ENCODE peak calls at places on chromosomes 16 and 17, in six cellular contexts. P, S, W, C, A and F are unnamed samples.

GRCh38 chr16:78362736-78363135 is 263.3 kb downstream of the WWOX start:
- DNase-seq in P (no peak), A (no peak), C (no peak), S (no peak), W (no peak), F (no peak)

GRCh38 chr16:20944861-20945390 is 44.4 kb downstream of the LYRM1 start:
- DNase-seq in W (no peak), A (no peak), P (peak; percentile 13), C (peak; percentile 13), S (no peak), F (no peak)

GRCh38 chr16:11232852-11233726 is 22.9 kb downstream of the SOCS1 start:
- DNase-seq in S (peak; percentile 47), A (no peak), C (no peak), W (no peak), P (no peak), F (no peak)

GRCh38 chr17:2025622-2026309 is 632 bp upstream of the RTN4RL1 start:
- DNase-seq in S (peak; percentile 79), P (peak; percentile 43), C (peak; percentile 85), W (peak; percentile 64), A (peak; percentile 79), F (peak; percentile 73)

GRCh38 chr16:56616608-56617211 is 8.3 kb downstream of the MT2A start:
- DNase-seq in C (no peak), S (no peak), P (no peak), W (no peak), A (no peak), F (no peak)

GRCh38 chr16:85081765-85082164 is 30.5 kb downstream of the CIBAR2 start:
- DNase-seq in P (no peak), C (no peak), A (no peak), W (no peak), S (no peak), F (no peak)

GRCh38 chr17:55852734-55853133 is 101.9 kb downstream of the PCTP start:
- DNase-seq in A (no peak), C (no peak), W (no peak), S (no peak), P (no peak), F (no peak)

GRCh38 chr17:64282753-64283080 is 19.7 kb upstream of the TEX2 start:
- DNase-seq in W (no peak), S (no peak), C (no peak), A (no peak), P (no peak), F (peak; percentile 29)

GRCh38 chr16:57994778-57995177 is 5.7 kb downstream of the ZNF319 start:
- DNase-seq in C (peak; percentile 70), W (no peak), P (peak; percentile 33), A (no peak), S (peak; percentile 76), F (no peak)

GRCh38 chr17:27049104-27049784 is 244.7 kb upstream of the WSB1 start:
- DNase-seq in C (no peak), P (no peak), A (no peak), W (no peak), S (no peak), F (no peak)

DNA sequence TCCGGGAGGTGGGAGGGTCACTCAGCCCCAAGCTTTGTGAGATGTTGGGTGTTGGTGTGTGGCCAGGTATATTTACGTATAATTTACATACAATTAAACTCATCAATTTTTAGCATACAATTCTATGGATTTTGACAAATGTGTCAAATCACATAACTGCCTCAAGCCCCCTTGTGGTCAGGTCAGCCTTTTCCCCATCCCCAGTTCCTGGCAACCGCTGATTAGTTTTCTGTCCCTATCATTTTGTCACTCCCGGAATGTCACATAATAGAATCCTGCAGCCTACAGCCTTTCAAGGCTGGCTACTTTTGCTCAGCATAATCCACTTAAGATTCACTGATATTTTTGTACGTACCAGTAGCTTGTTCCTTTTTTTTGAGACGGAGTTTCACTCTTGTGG is 19.4 kb upstream of the RAI1 start:
- DNase-seq in C (no peak), P (no peak), W (no peak), A (no peak), S (no peak), F (no peak)
- TF ChIP-seq CTCF in C (no peak), P (peak; percentile 20), W (peak; percentile 52), A (no peak), S (no peak), F (no peak)

GRCh38 chr17:80424878-80425765 is 10.2 kb downstream of the ENDOV start:
- DNase-seq in A (no peak), W (no peak), P (no peak), C (no peak), S (no peak), F (no peak)
- TF ChIP-seq CTCF in A (no peak), W (no peak), P (no peak), C (no peak), S (no peak), F (no peak)

DNA sequence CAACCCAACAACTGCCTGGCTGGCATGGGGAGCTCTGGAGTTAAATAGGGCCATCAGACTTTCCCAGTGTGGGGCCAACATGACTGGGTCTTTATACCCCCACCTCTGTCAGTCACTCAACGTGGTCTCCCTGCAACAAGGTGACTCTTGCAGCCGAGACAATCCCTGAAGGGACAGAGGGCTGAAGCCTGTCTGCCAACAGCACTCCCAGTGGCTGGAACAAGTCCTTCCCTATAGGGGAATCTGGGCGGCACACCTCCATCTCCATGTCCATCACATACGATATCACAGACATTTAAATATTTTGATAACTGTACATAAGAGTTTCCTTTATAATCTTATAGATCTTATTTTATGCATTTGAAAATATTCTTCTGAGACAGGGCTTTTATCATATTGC is 4.8 kb upstream of the MAPT start:
- DNase-seq in W (no peak), S (no peak), A (no peak), P (no peak), C (no peak), F (no peak)
- TF ChIP-seq CTCF in W (peak; percentile 47), S (no peak), A (no peak), P (no peak), C (no peak), F (no peak)

GRCh38 chr17:62048262-62048661 is 16.8 kb downstream of the MED13 start:
- DNase-seq in P (no peak), C (no peak), S (no peak), A (no peak), W (no peak), F (no peak)
- TF ChIP-seq CTCF in P (no peak), C (no peak), S (no peak), A (no peak), W (no peak), F (no peak)

GRCh38 chr17:32345953-32346600 is 3.9 kb upstream of the ZNF207 start:
- DNase-seq in A (no peak), C (no peak), S (no peak), P (no peak), W (no peak), F (no peak)

GRCh38 chr17:32335647-32336046 is 6.3 kb downstream of the C17orf75 start:
- DNase-seq in A (no peak), C (no peak), P (peak; percentile 70), S (no peak), W (no peak), F (no peak)

GRCh38 chr17:32342603-32343325 is 791 bp upstream of the C17orf75 start:
- DNase-seq in P (no peak), C (no peak), W (no peak), S (no peak), A (no peak), F (no peak)

GRCh38 chr17:32341857-32342602 is at the start of gene C17orf75:
- DNase-seq in A (peak; percentile 89), P (peak; percentile 77), S (peak; percentile 85), W (peak; percentile 65), C (peak; percentile 81), F (peak; percentile 47)

DNA sequence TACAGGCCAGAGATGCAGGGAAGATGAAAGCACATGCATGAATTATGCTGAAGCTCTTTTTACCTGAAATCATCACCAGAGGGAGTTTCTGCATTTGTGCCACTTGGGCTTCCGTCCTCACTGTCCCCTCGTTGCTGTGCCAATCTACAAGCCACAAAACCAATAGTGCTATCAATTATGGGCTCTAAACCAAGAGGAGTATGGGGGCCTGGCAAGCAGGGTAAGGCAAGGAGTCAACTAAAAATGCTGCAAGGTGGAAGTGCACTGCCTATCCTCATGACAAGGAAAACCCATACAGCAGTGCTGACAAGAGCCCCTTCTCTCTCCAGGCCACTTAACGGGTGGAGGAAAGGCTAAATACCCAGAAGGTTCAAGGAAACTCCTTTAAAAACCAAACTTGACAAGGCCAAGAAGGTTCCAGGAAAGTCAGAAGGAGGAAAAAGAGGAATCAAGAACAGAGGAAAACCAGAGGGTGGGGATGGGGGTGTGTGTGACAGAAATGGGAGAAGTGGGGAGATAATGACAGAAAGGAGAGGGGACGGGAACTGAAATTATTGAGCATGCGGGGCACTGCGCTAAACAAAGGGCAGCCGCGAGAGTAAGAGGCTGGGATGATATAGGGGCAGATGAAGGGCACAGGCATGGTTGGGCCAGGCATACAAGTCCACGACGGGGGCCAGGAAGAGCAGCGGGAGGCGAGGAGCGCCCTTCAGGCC is 674 bp downstream of the C17orf75 start:
- DNase-seq in W (no peak), C (no peak), P (no peak), A (no peak), S (no peak), F (no peak)
- TF ChIP-seq CTCF in W (peak; percentile 32), C (no peak), P (peak; percentile 26), A (no peak), S (no peak), F (no peak)

GRCh38 chr17:42677921-42678781 is 1.4 kb upstream of the PLEKHH3 start:
- DNase-seq in S (peak; percentile 92), A (peak; percentile 86), C (peak; percentile 90), W (peak; percentile 71), P (peak; percentile 87), F (peak; percentile 82)

GRCh38 chr17:42677012-42677857 is 441 bp upstream of the PLEKHH3 start:
- DNase-seq in P (peak; percentile 100), C (peak; percentile 100), S (peak; percentile 100), W (peak; percentile 97), A (peak; percentile 99), F (peak; percentile 100)

GRCh38 chr17:42675984-42676423 is 790 bp downstream of the PLEKHH3 start:
- DNase-seq in S (peak; percentile 60), A (peak; percentile 50), W (no peak), C (peak; percentile 60), P (peak; percentile 47), F (peak; percentile 72)

GRCh38 chr17:42675348-42675983 is 1.3 kb downstream of the PLEKHH3 start:
- DNase-seq in C (peak; percentile 29), P (no peak), S (peak; percentile 68), A (no peak), W (no peak), F (peak; percentile 57)

DNA sequence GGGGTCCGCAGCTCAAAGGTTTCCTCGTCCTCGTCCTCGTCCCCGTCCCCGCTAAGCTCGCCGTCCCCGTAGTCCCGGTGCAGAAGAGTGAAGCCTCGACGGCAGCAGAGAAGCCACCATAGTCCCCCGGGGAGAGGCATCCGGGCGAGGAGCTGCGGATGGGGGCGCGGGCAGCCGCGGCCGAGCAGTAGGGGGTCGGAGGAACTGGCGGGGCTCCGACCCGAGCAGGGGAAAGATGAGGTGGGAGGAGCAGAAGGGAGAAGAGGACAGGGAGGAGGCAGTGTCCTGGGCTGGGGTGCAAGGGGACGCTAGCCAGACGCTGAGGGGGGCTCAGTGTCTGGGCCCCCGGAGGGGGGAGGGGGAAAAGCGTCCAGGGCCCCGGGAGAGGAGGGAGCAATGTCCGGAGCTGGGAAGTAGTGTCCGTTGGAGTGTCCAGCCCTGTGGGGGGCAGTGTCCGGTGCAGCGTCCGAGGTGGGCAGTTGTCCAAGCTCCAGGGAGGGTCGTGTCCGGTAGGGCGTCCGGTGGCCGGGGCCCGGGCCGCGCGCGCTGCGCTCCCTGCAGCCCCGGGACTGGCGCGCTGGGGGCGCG is at the start of gene PLEKHH3:
- DNase-seq in S (no peak), W (peak; percentile 50), A (no peak), P (no peak), C (no peak), F (no peak)
- TF ChIP-seq CTCF in S (peak; percentile 19), W (peak; percentile 32), A (no peak), P (no peak), C (peak; percentile 5), F (peak; percentile 24)